ENCODE peak calls at places on chromosomes 6 and 20, in five cellular contexts. C, U, V, N and Q are unnamed samples.

GRCh38 chr20:14295812-14296211 is 41.6 kb downstream of the FLRT3 start:
- DNase-seq in C (no peak), U (no peak), V (no peak), N (no peak), Q (no peak)

GRCh38 chr20:4225778-4226177 is 210.4 kb upstream of the RNF24 start:
- DNase-seq in C (no peak), U (no peak), V (no peak), N (no peak), Q (peak; percentile 98)

GRCh38 chr20:58691773-58692578 is 624 bp upstream of the NPEPL1 start:
- DNase-seq in C (no peak), U (no peak), V (no peak), N (peak; percentile 23), Q (no peak)

GRCh38 chr6:110517601-110518280 is 41.3 kb upstream of the SLC22A16 start:
- DNase-seq in C (no peak), U (no peak), V (no peak), N (no peak), Q (no peak)

GRCh38 chr6:144661101-144661806 is 376.1 kb downstream of the UTRN start:
- DNase-seq in C (no peak), U (no peak), V (no peak), N (no peak), Q (peak; percentile 42)

GRCh38 chr20:63942250-63943006 is 13.8 kb downstream of the UCKL1 start:
- DNase-seq in C (no peak), U (no peak), V (no peak), N (peak; percentile 77), Q (peak; percentile 4)

GRCh38 chr20:58892126-58892931 is 39.8 kb downstream of the GNAS start:
- DNase-seq in C (peak; percentile 76), U (peak; percentile 89), V (no peak), N (peak; percentile 79), Q (peak; percentile 50)

GRCh38 chr6:168341280-168341679 is 21.7 kb upstream of the DACT2 start:
- DNase-seq in C (no peak), U (no peak), V (no peak), N (no peak), Q (no peak)

GRCh38 chr20:38875170-38875993 is 50.8 kb upstream of the FAM83D start:
- DNase-seq in C (no peak), U (peak; percentile 74), V (peak; percentile 97), N (no peak), Q (no peak)

GRCh38 chr6:140320081-140320798 is 945.8 kb upstream of the CITED2 start:
- DNase-seq in C (no peak), U (no peak), V (no peak), N (no peak), Q (peak; percentile 8)

GRCh38 chr20:20395856-20396600 is 28.1 kb downstream of the INSM1 start:
- DNase-seq in C (no peak), U (no peak), V (no peak), N (no peak), Q (no peak)

GRCh38 chr6:138161434-138162103 is at the start of gene ARFGEF3:
- DNase-seq in C (peak; percentile 32), U (peak; percentile 48), V (no peak), N (peak; percentile 47), Q (peak; percentile 1)

GRCh38 chr20:32975698-32976674 is 28.2 kb downstream of the SUN5 start:
- DNase-seq in C (no peak), U (no peak), V (no peak), N (no peak), Q (no peak)

GRCh38 chr20:11426938-11427337 is 490.8 kb upstream of the BTBD3 start:
- DNase-seq in C (no peak), U (no peak), V (no peak), N (no peak), Q (no peak)

GRCh38 chr20:58407966-58408557 is 19.0 kb downstream of the VAPB start:
- DNase-seq in C (no peak), U (no peak), V (peak; percentile 48), N (no peak), Q (no peak)

GRCh38 chr6:56450376-56450775 is 192.3 kb downstream of the DST start:
- DNase-seq in C (no peak), U (no peak), V (no peak), N (no peak), Q (no peak)

GRCh38 chr20:58790440-58790839 is 60.3 kb downstream of the GNAS-AS1 start:
- DNase-seq in C (no peak), U (no peak), V (no peak), N (no peak), Q (no peak)

GRCh38 chr6:33885121-33886057 is 81.6 kb upstream of the MLN start:
- DNase-seq in C (peak; percentile 72), U (no peak), V (no peak), N (no peak), Q (peak; percentile 25)

GRCh38 chr6:51526922-51527321 is 560.5 kb downstream of the PKHD1 start:
- DNase-seq in C (no peak), U (no peak), V (no peak), N (no peak), Q (no peak)

GRCh38 chr6:112415366-112415765 is 68.2 kb downstream of the RFPL4B start:
- DNase-seq in C (no peak), U (no peak), V (no peak), N (no peak), Q (no peak)
- TF ChIP-seq RCOR1 in C (no peak), U (no peak), V (no peak), N (no peak), Q (no peak)

GRCh38 chr6:1363729-1364572 is 25.4 kb upstream of the FOXF2 start:
- DNase-seq in C (no peak), U (no peak), V (no peak), N (no peak), Q (peak; percentile 68)
- TF ChIP-seq RCOR1 in C (no peak), U (no peak), V (no peak), N (no peak), Q (no peak)

GRCh38 chr6:30556714-30556963 is 350 bp upstream of the GNL1 start:
- DNase-seq in C (no peak), U (no peak), V (no peak), N (no peak), Q (no peak)
- TF ChIP-seq RCOR1 in C (no peak), U (no peak), V (no peak), N (no peak), Q (no peak)

GRCh38 chr20:37364013-37364926 is 18.3 kb downstream of the SRC start:
- DNase-seq in C (no peak), U (no peak), V (no peak), N (no peak), Q (no peak)

GRCh38 chr20:37363221-37364012 is 17.5 kb downstream of the SRC start:
- DNase-seq in C (no peak), U (no peak), V (no peak), N (no peak), Q (no peak)

GRCh38 chr20:37366749-37367148 is 20.8 kb downstream of the SRC start:
- DNase-seq in C (no peak), U (no peak), V (no peak), N (no peak), Q (no peak)

GRCh38 chr20:37365760-37366638 is 20.1 kb downstream of the SRC start:
- DNase-seq in C (no peak), U (no peak), V (peak; percentile 90), N (no peak), Q (no peak)

DNA sequence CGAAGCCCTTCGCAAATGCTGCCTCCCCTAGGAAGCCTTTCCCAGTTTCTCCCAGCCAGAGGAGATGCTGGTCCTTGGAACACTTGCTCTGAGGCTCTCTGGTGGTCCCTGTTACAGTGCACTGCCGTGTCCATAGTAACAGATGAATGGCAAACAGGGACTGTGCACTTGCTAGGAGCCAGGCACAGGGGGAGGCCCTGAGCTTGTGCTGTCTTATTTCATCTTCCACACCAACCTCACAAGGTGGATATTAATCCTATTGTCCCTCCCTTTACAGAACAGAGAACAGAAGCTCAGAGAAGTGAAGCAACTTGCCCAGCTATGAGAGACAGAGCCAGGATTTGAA is 19.0 kb downstream of the SRC start:
- DNase-seq in C (no peak), U (no peak), V (no peak), N (no peak), Q (no peak)
- TF ChIP-seq RCOR1 in C (no peak), U (no peak), V (no peak), N (no peak), Q (no peak)

DNA sequence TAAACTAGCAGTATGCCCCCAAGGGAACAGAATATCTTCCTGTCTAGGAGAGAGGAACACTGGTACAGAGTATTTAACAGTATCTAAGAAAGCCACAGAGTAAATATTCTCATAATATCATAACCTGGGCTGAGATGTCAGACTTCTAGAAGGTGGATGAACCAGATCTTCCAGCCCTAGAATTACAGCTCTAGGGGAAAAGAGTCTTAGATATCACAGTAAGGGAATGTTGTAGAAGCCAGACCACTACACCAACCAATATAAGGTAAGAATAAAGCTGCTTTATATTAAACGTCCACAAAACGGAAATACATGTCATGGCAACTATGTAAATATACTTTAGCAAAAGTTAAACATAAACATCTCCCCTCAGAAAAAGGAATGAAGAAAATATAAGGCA is 12.4 kb downstream of the SERINC1 start:
- DNase-seq in C (no peak), U (no peak), V (no peak), N (no peak), Q (peak; percentile 22)
- TF ChIP-seq RCOR1 in C (no peak), U (no peak), V (no peak), N (no peak), Q (no peak)

DNA sequence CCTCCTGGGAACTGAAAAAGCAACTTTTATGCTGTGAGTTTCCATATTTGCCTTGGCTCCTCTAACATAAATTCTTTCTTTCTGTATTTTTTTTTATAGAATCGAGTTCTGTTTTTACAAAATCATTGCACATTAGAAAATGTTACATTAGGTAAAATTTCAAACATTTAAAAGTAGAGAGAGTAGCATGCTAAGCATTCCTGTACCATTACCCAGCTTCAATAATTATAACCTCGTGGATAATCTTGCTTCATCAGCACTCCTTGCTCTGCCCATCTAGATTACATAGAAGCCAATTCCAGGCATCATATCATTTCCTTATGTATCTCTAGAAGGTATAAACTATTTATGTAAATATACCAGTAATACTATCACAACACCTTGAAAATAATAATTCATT is 15.4 kb upstream of the FBXO30 start:
- DNase-seq in C (no peak), U (no peak), V (no peak), N (no peak), Q (peak; percentile 19)
- TF ChIP-seq RCOR1 in C (no peak), U (no peak), V (no peak), N (no peak), Q (no peak)

GRCh38 chr20:26208296-26209091 is 511.8 kb upstream of the ZNF337 start:
- DNase-seq in C (peak; percentile 4), U (peak; percentile 53), V (no peak), N (no peak), Q (no peak)
- TF ChIP-seq RCOR1 in C (no peak), U (no peak), V (no peak), N (no peak), Q (no peak)